ENCODE peak calls at places on chromosome 15, in six cellular contexts. E is GM12891, U is HepG2, F is GM12878, I is H1, T is K562. X is an unnamed sample.

GRCh38 chr15:38991126-38991525 is 426.5 kb upstream of the RASGRP1 start:
- DNase-seq in T (no peak), F (no peak), I (no peak), E (no peak), U (peak), X (no peak)

GRCh38 chr15:80049046-80049445 is 10.4 kb upstream of the ZFAND6 start:
- DNase-seq in T (no peak), I (no peak), U (no peak), F (no peak), E (no peak), X (no peak)

GRCh38 chr15:52102468-52102867 is 10.1 kb downstream of the BCL2L10 start:
- DNase-seq in F (no peak), E (no peak), U (no peak), T (no peak), I (no peak), X (no peak)

GRCh38 chr15:67240235-67241131 is 14.0 kb downstream of the AAGAB start:
- DNase-seq in U (peak), T (no peak), E (no peak), I (no peak), F (peak), X (no peak)

GRCh38 chr15:94305133-94305532 is 73.8 kb downstream of the MCTP2 start:
- DNase-seq in I (no peak), U (no peak), T (no peak), F (no peak), E (no peak), X (no peak)

GRCh38 chr15:32959077-32959476 is 235.4 kb downstream of the FMN1 start:
- DNase-seq in U (no peak), I (no peak), F (no peak), T (no peak), E (no peak), X (no peak)

GRCh38 chr15:99343836-99344551 is 92.7 kb downstream of the LRRC28 start:
- DNase-seq in E (no peak), U (no peak), F (no peak), I (peak), T (no peak), X (no peak)

GRCh38 chr15:89654847-89655805 is at the start of gene KIF7:
- DNase-seq in T (peak), U (peak), F (no peak), E (peak), I (peak), X (no peak)

GRCh38 chr15:78374436-78375393 is 34.6 kb downstream of the CRABP1 start:
- DNase-seq in I (no peak), F (no peak), T (no peak), U (peak), E (no peak), X (no peak)

GRCh38 chr15:90184786-90185704 is 16.1 kb upstream of the SEMA4B start:
- DNase-seq in F (no peak), T (peak), U (peak), I (peak), E (peak), X (peak)

GRCh38 chr15:58525926-58526538 is 94.2 kb downstream of the LIPC start:
- DNase-seq in E (no peak), T (no peak), F (no peak), I (no peak), U (no peak), X (no peak)

GRCh38 chr15:99085413-99086326 is 19.2 kb upstream of the SYNM start:
- DNase-seq in F (no peak), T (no peak), I (no peak), U (no peak), E (no peak), X (no peak)

DNA sequence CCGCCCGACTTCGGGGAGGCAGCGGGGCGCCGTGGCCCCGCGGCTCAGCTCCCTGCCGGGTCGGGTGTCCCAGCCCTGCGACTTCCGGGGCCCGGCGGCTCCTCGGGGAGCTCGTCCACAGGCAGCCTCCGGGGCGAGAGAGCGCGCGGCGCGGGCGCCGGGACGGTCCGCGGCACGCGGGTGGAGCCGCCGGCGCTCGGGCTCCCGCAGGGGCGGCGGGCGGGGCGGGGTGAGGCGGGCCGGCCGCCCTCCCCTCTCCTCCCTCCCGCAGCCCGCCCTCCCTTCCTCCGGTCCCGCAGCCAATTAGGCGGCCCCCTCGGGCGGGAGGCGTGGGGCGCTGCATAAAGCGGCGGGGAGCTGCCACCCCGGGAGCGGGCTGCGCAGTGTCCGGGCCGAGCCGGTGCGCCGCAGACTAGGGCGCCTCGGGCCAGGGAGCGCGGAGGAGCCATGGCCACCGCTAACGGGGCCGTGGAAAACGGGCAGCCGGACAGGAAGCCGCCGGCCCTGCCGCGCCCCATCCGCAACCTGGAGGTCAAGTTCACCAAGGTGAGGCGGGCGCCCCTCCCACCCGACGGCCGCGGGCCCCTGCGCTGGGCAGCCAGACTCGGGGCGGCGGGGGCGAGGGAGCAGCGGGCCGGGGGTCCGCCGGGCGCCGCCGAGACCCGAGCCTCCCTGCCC is at the start of gene ALDH1A3:
- DNase-seq in U (no peak), F (no peak), I (no peak), T (no peak), E (peak), X (peak)
- TF ChIP-seq POLR2AphosphoS5 in U (no peak), F (no peak), I (no peak), T (no peak), E (no peak), X (no peak)

DNA sequence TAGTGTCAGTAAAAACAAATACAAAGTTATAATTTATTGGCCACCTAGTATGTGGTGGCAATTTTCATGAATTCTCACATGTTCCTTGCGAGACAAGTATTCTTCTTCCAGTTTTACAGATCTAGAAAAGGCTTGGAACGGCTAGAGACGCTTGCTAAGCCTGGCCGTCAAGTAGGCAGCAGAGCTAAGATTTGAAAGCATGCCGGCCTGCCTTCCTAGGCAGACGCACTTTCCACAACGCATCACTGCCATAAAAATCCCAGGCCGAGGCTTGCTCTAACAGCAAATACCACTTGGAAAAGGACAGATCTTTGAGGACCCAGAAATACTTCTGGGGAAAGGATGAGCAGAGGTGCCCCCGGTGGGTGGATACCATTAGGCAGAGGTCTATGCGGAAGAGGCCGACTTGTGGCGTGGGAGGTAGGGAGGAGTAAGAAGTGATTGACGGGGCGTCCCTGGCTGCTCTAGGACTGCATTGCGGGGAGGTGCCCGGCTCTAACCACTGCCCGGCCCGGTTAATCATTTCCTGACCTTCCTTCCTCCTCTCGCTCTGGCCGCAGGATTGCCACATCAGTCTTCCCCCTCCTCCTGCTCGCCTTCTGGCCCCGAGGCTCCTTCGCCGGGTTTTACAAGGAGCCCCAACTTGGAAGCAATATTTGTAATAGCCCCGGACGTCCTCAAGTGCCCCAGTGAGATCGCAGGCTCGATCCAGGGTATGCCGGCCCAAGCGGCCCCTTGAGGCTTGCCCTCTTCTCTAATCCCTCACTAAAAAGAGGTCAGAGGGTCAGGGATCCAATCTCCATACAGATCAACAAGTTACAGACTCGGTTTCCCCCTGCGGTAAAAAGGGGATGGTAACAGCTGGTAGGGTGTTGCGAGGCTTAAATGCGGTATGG is 1.3 kb upstream of the USP3 start:
- DNase-seq in E (peak), T (peak), I (peak), F (peak), U (peak), X (no peak)
- TF ChIP-seq POLR2A in E (no peak), T (no peak), I (no peak), F (peak), U (no peak), X (no peak)

GRCh38 chr15:68616397-68616796 is 37.6 kb downstream of the CORO2B start:
- DNase-seq in F (no peak), U (no peak), T (no peak), I (no peak), E (no peak), X (no peak)

GRCh38 chr15:68615811-68616210 is 37.0 kb downstream of the CORO2B start:
- DNase-seq in E (no peak), F (no peak), I (no peak), U (no peak), T (no peak), X (no peak)

GRCh38 chr15:68612979-68613740 is 34.4 kb downstream of the CORO2B start:
- DNase-seq in U (no peak), I (no peak), F (no peak), E (no peak), T (peak), X (no peak)

GRCh38 chr15:68615301-68615700 is 36.5 kb downstream of the CORO2B start:
- DNase-seq in F (no peak), T (no peak), E (no peak), I (no peak), U (no peak), X (no peak)

DNA sequence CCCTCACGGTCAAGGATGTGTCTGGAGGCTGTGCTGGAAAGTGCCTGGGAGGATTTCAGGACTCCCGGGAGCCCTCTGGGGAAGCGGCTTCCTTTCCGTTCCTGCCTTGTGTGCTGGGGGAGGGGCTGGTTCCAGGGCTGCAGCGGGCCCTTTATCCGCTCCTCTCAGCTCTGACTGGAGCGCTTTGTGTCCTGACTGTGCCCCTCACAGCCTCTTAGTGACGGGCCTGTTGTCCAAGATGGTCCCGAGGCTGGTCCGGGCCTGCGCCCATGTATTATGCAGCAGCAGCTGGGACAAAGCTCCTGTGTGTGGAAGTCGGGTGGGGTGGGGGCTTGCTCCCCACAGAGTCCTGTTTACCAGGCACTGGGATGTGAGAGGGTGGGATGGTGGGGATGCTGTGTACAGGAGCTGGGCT is 35.8 kb downstream of the CORO2B start:
- DNase-seq in I (peak), E (no peak), T (no peak), U (no peak), F (no peak), X (no peak)
- TF ChIP-seq TAF1 in I (no peak), E (no peak), T (no peak), U (no peak), F (no peak), X (no peak)

DNA sequence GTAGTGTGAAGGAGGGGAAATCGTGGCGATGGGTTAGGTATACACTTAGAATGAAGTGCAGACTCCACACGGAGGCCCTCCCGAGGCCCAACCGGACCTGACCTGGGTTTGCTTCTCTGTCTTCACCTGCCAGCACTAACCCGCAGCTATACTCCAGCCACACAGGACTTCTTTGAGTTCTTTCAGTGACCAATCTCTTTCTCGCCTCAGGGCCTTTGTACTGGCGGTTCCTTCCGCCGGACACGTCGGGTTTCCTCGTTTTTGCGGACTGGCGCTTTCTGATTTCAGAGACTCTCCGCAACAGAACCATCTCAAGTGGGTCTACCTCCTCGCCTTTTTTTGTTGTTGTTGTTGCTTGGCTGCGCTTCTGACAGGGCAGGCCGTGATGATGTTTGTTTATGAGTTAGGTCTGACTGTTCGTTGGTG is at the start of gene NEIL1:
- DNase-seq in I (no peak), U (no peak), T (peak), F (no peak), E (no peak), X (no peak)
- TF ChIP-seq POLR2AphosphoS5 in I (no peak), U (no peak), T (no peak), F (no peak), E (no peak), X (no peak)